ENCODE peak calls at places on chromosomes 11 and 22, in four cellular contexts. One of them, this sample, is unnamed.
A peak's percentile ranks its signal among the peaks of the same experiment; 100 is the strongest.

GRCh38 chr11:118838905-118839553 is 44.7 kb upstream of the CXCR5 start:
- DNase-seq in K562: no peak
- DNase-seq in HepG2: no peak
- DNase-seq in GM12878: peak; percentile 85
- DNase-seq in this sample: no peak

GRCh38 chr11:41222236-41222635 is 237.2 kb downstream of the LRRC4C start:
- DNase-seq in K562: no peak
- DNase-seq in HepG2: no peak
- DNase-seq in GM12878: no peak
- DNase-seq in this sample: no peak

GRCh38 chr11:12189543-12190235 is 79.3 kb downstream of the MICAL2 start:
- DNase-seq in K562: no peak
- DNase-seq in HepG2: no peak
- DNase-seq in GM12878: no peak
- DNase-seq in this sample: no peak

GRCh38 chr11:17606206-17607082 is 59.4 kb downstream of the OTOG start:
- DNase-seq in K562: peak; percentile 23
- DNase-seq in HepG2: no peak
- DNase-seq in GM12878: no peak
- DNase-seq in this sample: no peak

GRCh38 chr11:35725880-35726279 is 63.3 kb downstream of the TRIM44 start:
- DNase-seq in K562: no peak
- DNase-seq in HepG2: no peak
- DNase-seq in GM12878: no peak
- DNase-seq in this sample: no peak

GRCh38 chr11:783581-784015 is 6.3 kb downstream of the CEND1 start:
- DNase-seq in K562: peak; percentile 42
- DNase-seq in HepG2: no peak
- DNase-seq in GM12878: no peak
- DNase-seq in this sample: peak; percentile 97

GRCh38 chr11:122022646-122023045 is 93.4 kb downstream of the BLID start:
- DNase-seq in K562: no peak
- DNase-seq in HepG2: no peak
- DNase-seq in GM12878: no peak
- DNase-seq in this sample: no peak

GRCh38 chr22:43320943-43321900 is 21.9 kb downstream of the SCUBE1 start:
- DNase-seq in K562: peak; percentile 27
- DNase-seq in HepG2: no peak
- DNase-seq in GM12878: no peak
- DNase-seq in this sample: no peak

GRCh38 chr22:36761553-36762240 is 14.2 kb downstream of the IFT27 start:
- DNase-seq in K562: no peak
- DNase-seq in HepG2: no peak
- DNase-seq in GM12878: no peak
- DNase-seq in this sample: no peak

GRCh38 chr11:19359425-19360000 is 118.8 kb upstream of the E2F8 start:
- DNase-seq in K562: no peak
- DNase-seq in HepG2: no peak
- DNase-seq in GM12878: no peak
- DNase-seq in this sample: no peak

GRCh38 chr22:27097933-27098332 is 440.5 kb downstream of the MIAT start:
- DNase-seq in K562: no peak
- DNase-seq in HepG2: no peak
- DNase-seq in GM12878: no peak
- DNase-seq in this sample: no peak

GRCh38 chr11:1222491-1223345 is at the start of gene MUC5B:
- DNase-seq in K562: no peak
- DNase-seq in HepG2: no peak
- DNase-seq in GM12878: no peak
- DNase-seq in this sample: peak; percentile 8

GRCh38 chr11:60984616-60985015 is 13.1 kb downstream of the CD6 start:
- DNase-seq in K562: no peak
- DNase-seq in HepG2: no peak
- DNase-seq in GM12878: no peak
- DNase-seq in this sample: no peak

GRCh38 chr11:9740202-9740881 is 76.5 kb downstream of the SWAP70 start:
- DNase-seq in K562: no peak
- DNase-seq in HepG2: no peak
- DNase-seq in GM12878: no peak
- DNase-seq in this sample: no peak

DNA sequence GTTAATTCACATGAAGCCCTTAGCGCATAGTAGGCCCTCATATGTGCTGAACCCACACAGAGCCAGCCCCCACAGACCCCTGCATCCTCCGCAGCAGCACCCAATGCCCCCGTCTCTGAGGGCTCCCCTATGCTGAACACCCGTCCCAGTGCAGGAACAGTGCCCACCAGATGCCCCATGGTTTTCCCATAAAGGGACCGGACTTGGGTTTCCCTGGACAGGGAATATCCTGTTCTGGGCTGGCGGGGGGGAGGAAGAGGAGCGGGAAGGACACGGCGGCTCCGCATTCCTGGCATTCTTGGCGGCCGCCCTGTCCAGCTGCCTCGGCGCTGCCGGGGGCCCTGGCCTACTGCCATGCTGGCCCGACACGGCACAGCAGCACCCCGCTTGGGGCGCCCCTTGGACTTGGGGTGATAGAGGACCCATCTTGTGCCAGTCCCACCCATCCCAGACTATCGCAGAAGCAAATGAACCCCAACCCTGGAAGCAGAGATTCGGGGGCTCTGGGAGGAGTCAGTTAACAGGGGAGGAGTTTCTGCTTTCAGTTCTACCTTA is 23.7 kb upstream of the CBX7 start:
- DNase-seq in K562: no peak
- DNase-seq in HepG2: peak; percentile 72
- DNase-seq in GM12878: no peak
- DNase-seq in this sample: peak; percentile 87
- TF ChIP-seq USF2 in K562: no peak
- TF ChIP-seq USF2 in HepG2: no peak
- TF ChIP-seq USF2 in GM12878: no peak
- TF ChIP-seq USF2 in this sample: no peak

GRCh38 chr22:42150727-42151590 is 20.3 kb upstream of the CYP2D6 start:
- DNase-seq in K562: no peak
- DNase-seq in HepG2: no peak
- DNase-seq in GM12878: no peak
- DNase-seq in this sample: no peak
- TF ChIP-seq NR2C2 in K562: no peak
- TF ChIP-seq NR2C2 in HepG2: no peak
- TF ChIP-seq NR2C2 in GM12878: no peak
- TF ChIP-seq NR2C2 in this sample: no peak

GRCh38 chr11:94183886-94184264 is 55.2 kb downstream of the PANX1 start:
- DNase-seq in K562: peak; percentile 64
- DNase-seq in HepG2: peak; percentile 33
- DNase-seq in GM12878: peak; percentile 17
- DNase-seq in this sample: peak; percentile 88
- TF ChIP-seq USF2 in K562: no peak
- TF ChIP-seq USF2 in HepG2: no peak
- TF ChIP-seq USF2 in GM12878: no peak
- TF ChIP-seq USF2 in this sample: no peak

GRCh38 chr11:72864692-72865655 is 50.8 kb downstream of the ATG16L2 start:
- DNase-seq in K562: no peak
- DNase-seq in HepG2: no peak
- DNase-seq in GM12878: no peak
- DNase-seq in this sample: no peak
- TF ChIP-seq NR2C2 in K562: no peak
- TF ChIP-seq NR2C2 in HepG2: no peak
- TF ChIP-seq NR2C2 in GM12878: no peak
- TF ChIP-seq NR2C2 in this sample: no peak

GRCh38 chr22:38947321-38948112 is 9.9 kb upstream of the APOBEC3A start:
- DNase-seq in K562: no peak
- DNase-seq in HepG2: no peak
- DNase-seq in GM12878: no peak
- DNase-seq in this sample: no peak

GRCh38 chr22:38949889-38950405 is 7.5 kb upstream of the APOBEC3A start:
- DNase-seq in K562: no peak
- DNase-seq in HepG2: no peak
- DNase-seq in GM12878: no peak
- DNase-seq in this sample: no peak

GRCh38 chr22:38950527-38951111 is 6.8 kb upstream of the APOBEC3A start:
- DNase-seq in K562: no peak
- DNase-seq in HepG2: no peak
- DNase-seq in GM12878: no peak
- DNase-seq in this sample: no peak

GRCh38 chr22:38946771-38947170 is 10.6 kb upstream of the APOBEC3A start:
- DNase-seq in K562: no peak
- DNase-seq in HepG2: no peak
- DNase-seq in GM12878: no peak
- DNase-seq in this sample: no peak

GRCh38 chr22:38948181-38948940 is 9.0 kb upstream of the APOBEC3A start:
- DNase-seq in K562: no peak
- DNase-seq in HepG2: no peak
- DNase-seq in GM12878: no peak
- DNase-seq in this sample: no peak
- TF ChIP-seq USF2 in K562: no peak
- TF ChIP-seq USF2 in HepG2: no peak
- TF ChIP-seq USF2 in GM12878: no peak
- TF ChIP-seq USF2 in this sample: no peak

DNA sequence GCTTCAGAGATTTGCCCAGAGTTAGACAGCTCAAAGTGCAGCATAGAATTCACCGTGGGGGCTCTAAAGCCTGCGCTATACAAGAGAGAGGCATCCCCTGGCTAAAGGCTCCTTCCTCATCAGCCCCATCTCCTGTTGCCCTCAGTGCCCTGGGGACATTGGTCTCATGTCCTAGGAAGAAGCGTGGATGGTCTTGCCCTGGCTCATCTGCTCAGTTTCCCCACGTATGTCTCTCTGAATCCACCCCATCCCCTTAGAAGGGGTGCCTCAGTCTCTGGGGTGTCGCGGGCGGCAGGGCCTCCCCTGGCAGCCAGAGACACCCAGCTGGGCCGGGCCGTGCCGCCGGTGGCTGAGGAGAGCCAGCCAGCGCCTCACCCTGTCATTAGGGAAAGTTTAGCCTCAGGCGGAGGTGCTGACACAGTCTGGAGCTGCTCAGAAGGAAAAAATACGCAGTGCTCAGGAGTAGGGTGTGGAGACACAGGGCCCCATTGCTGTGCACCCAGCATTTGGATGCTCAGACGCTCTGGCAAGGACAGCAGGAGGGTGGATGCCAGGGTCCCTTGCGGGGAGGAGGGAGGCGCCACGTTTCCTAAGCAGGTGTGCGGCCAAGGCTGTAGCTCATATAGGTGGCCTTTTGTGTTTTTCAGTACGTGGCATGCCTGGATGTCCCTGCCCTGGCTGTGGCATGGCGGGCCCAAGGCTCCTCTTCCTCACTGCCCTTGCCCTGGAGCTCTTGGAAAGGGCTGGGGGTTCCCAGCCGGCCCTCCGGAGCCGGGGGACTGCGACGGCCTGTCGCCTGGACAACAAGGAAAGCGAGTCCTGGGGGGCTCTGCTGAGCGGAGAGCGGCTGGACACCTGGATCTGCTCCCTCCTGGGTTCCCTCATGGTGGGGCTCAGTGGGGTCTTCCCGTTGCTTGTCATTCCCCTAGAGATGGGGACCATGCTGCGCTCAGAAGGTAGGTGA is 1.3 kb downstream of the SLC39A13 start:
- DNase-seq in K562: no peak
- DNase-seq in HepG2: no peak
- DNase-seq in GM12878: no peak
- DNase-seq in this sample: no peak
- TF ChIP-seq NR2C2 in K562: no peak
- TF ChIP-seq NR2C2 in HepG2: no peak
- TF ChIP-seq NR2C2 in GM12878: no peak
- TF ChIP-seq NR2C2 in this sample: no peak